ENCODE peak calls at places on chromosomes 12 and 14, in eight cellular contexts. One of them, this sample, is unnamed.

GRCh38 chr14:56126514-56126913 is 8.3 kb downstream of the PELI2 start:
- DNase-seq in mammary epithelial cell: no peak
- DNase-seq in HS-5: no peak
- DNase-seq in kidney glomerular epithelial cell: no peak
- DNase-seq in left ventricle myocardium inferior: no peak
- DNase-seq in right atrium auricular region: no peak
- DNase-seq in CD4-positive, alpha-beta memory T cell: no peak
- DNase-seq in GM12878: no peak
- DNase-seq in this sample: no peak

GRCh38 chr12:93166891-93167307 is 210.8 kb upstream of the NUDT4 start:
- DNase-seq in mammary epithelial cell: no peak
- DNase-seq in HS-5: no peak
- DNase-seq in kidney glomerular epithelial cell: no peak
- DNase-seq in left ventricle myocardium inferior: no peak
- DNase-seq in right atrium auricular region: no peak
- DNase-seq in CD4-positive, alpha-beta memory T cell: no peak
- DNase-seq in GM12878: peak; percentile 83
- DNase-seq in this sample: no peak

GRCh38 chr14:70034257-70034656 is 154.5 kb downstream of the SLC8A3 start:
- DNase-seq in mammary epithelial cell: no peak
- DNase-seq in HS-5: no peak
- DNase-seq in kidney glomerular epithelial cell: no peak
- DNase-seq in left ventricle myocardium inferior: no peak
- DNase-seq in right atrium auricular region: no peak
- DNase-seq in CD4-positive, alpha-beta memory T cell: no peak
- DNase-seq in GM12878: no peak
- DNase-seq in this sample: no peak

GRCh38 chr12:106682594-106683234 is 91.8 kb upstream of the RIC8B start:
- DNase-seq in mammary epithelial cell: peak; percentile 10
- DNase-seq in HS-5: no peak
- DNase-seq in kidney glomerular epithelial cell: peak; percentile 24
- DNase-seq in left ventricle myocardium inferior: no peak
- DNase-seq in right atrium auricular region: no peak
- DNase-seq in CD4-positive, alpha-beta memory T cell: no peak
- DNase-seq in GM12878: no peak
- DNase-seq in this sample: no peak

GRCh38 chr14:65658202-65658601 is 245.7 kb downstream of the FUT8 start:
- DNase-seq in mammary epithelial cell: peak; percentile 59
- DNase-seq in HS-5: peak; percentile 23
- DNase-seq in kidney glomerular epithelial cell: peak; percentile 22
- DNase-seq in left ventricle myocardium inferior: no peak
- DNase-seq in right atrium auricular region: no peak
- DNase-seq in CD4-positive, alpha-beta memory T cell: no peak
- DNase-seq in GM12878: no peak
- DNase-seq in this sample: no peak

GRCh38 chr12:71195338-71195896 is 37.6 kb upstream of the TSPAN8 start:
- DNase-seq in mammary epithelial cell: no peak
- DNase-seq in HS-5: no peak
- DNase-seq in kidney glomerular epithelial cell: no peak
- DNase-seq in left ventricle myocardium inferior: no peak
- DNase-seq in right atrium auricular region: no peak
- DNase-seq in CD4-positive, alpha-beta memory T cell: no peak
- DNase-seq in GM12878: no peak
- DNase-seq in this sample: no peak

GRCh38 chr14:93320489-93320888 is 12.3 kb downstream of the BTBD7 start:
- DNase-seq in mammary epithelial cell: no peak
- DNase-seq in HS-5: no peak
- DNase-seq in kidney glomerular epithelial cell: no peak
- DNase-seq in left ventricle myocardium inferior: no peak
- DNase-seq in right atrium auricular region: no peak
- DNase-seq in CD4-positive, alpha-beta memory T cell: no peak
- DNase-seq in GM12878: no peak
- DNase-seq in this sample: no peak

GRCh38 chr14:85187521-85187920 is 342.4 kb upstream of the FLRT2 start:
- DNase-seq in mammary epithelial cell: peak; percentile 15
- DNase-seq in HS-5: no peak
- DNase-seq in kidney glomerular epithelial cell: no peak
- DNase-seq in left ventricle myocardium inferior: no peak
- DNase-seq in right atrium auricular region: no peak
- DNase-seq in CD4-positive, alpha-beta memory T cell: no peak
- DNase-seq in GM12878: no peak
- DNase-seq in this sample: no peak

GRCh38 chr14:66758031-66758613 is 250.2 kb downstream of the GPHN start:
- DNase-seq in mammary epithelial cell: no peak
- DNase-seq in HS-5: no peak
- DNase-seq in kidney glomerular epithelial cell: no peak
- DNase-seq in left ventricle myocardium inferior: no peak
- DNase-seq in right atrium auricular region: no peak
- DNase-seq in CD4-positive, alpha-beta memory T cell: no peak
- DNase-seq in GM12878: no peak
- DNase-seq in this sample: no peak

GRCh38 chr14:23951590-23952143 is 1.9 kb upstream of the DHRS4 start:
- DNase-seq in mammary epithelial cell: no peak
- DNase-seq in HS-5: no peak
- DNase-seq in kidney glomerular epithelial cell: no peak
- DNase-seq in left ventricle myocardium inferior: no peak
- DNase-seq in right atrium auricular region: no peak
- DNase-seq in CD4-positive, alpha-beta memory T cell: no peak
- DNase-seq in GM12878: no peak
- DNase-seq in this sample: no peak

GRCh38 chr12:94230357-94230905 is 82.1 kb downstream of the PLXNC1 start:
- DNase-seq in mammary epithelial cell: no peak
- DNase-seq in HS-5: no peak
- DNase-seq in kidney glomerular epithelial cell: no peak
- DNase-seq in left ventricle myocardium inferior: no peak
- DNase-seq in right atrium auricular region: no peak
- DNase-seq in CD4-positive, alpha-beta memory T cell: no peak
- DNase-seq in GM12878: peak; percentile 48
- DNase-seq in this sample: no peak

GRCh38 chr12:110819646-110820045 is 27.1 kb upstream of the CCDC63 start:
- DNase-seq in mammary epithelial cell: no peak
- DNase-seq in HS-5: no peak
- DNase-seq in kidney glomerular epithelial cell: no peak
- DNase-seq in left ventricle myocardium inferior: no peak
- DNase-seq in right atrium auricular region: no peak
- DNase-seq in CD4-positive, alpha-beta memory T cell: no peak
- DNase-seq in GM12878: no peak
- DNase-seq in this sample: no peak

GRCh38 chr12:64180951-64181350 is 41.1 kb downstream of the KICS2 start:
- DNase-seq in mammary epithelial cell: peak; percentile 17
- DNase-seq in HS-5: no peak
- DNase-seq in kidney glomerular epithelial cell: peak; percentile 59
- DNase-seq in left ventricle myocardium inferior: no peak
- DNase-seq in right atrium auricular region: peak; percentile 65
- DNase-seq in CD4-positive, alpha-beta memory T cell: no peak
- DNase-seq in GM12878: no peak
- DNase-seq in this sample: no peak

GRCh38 chr12:46124132-46124847 is 133.9 kb upstream of the SCAF11 start:
- DNase-seq in mammary epithelial cell: no peak
- DNase-seq in HS-5: no peak
- DNase-seq in kidney glomerular epithelial cell: peak; percentile 67
- DNase-seq in left ventricle myocardium inferior: no peak
- DNase-seq in right atrium auricular region: no peak
- DNase-seq in CD4-positive, alpha-beta memory T cell: no peak
- DNase-seq in GM12878: no peak
- DNase-seq in this sample: no peak

GRCh38 chr14:91466192-91466591 is 43.9 kb downstream of the PPP4R3A start:
- DNase-seq in mammary epithelial cell: no peak
- DNase-seq in HS-5: no peak
- DNase-seq in kidney glomerular epithelial cell: peak; percentile 52
- DNase-seq in left ventricle myocardium inferior: no peak
- DNase-seq in right atrium auricular region: no peak
- DNase-seq in CD4-positive, alpha-beta memory T cell: no peak
- DNase-seq in GM12878: no peak
- DNase-seq in this sample: no peak

GRCh38 chr12:119183942-119184695 is 5.4 kb downstream of the HSPB8 start:
- DNase-seq in mammary epithelial cell: no peak
- DNase-seq in HS-5: no peak
- DNase-seq in kidney glomerular epithelial cell: no peak
- DNase-seq in left ventricle myocardium inferior: peak; percentile 67
- DNase-seq in right atrium auricular region: no peak
- DNase-seq in CD4-positive, alpha-beta memory T cell: no peak
- DNase-seq in GM12878: no peak
- DNase-seq in this sample: no peak

GRCh38 chr14:24273422-24273998 is 2.1 kb upstream of the RABGGTA start:
- DNase-seq in mammary epithelial cell: peak; percentile 46
- DNase-seq in HS-5: no peak
- DNase-seq in kidney glomerular epithelial cell: peak; percentile 2
- DNase-seq in left ventricle myocardium inferior: no peak
- DNase-seq in right atrium auricular region: no peak
- DNase-seq in CD4-positive, alpha-beta memory T cell: no peak
- DNase-seq in GM12878: no peak
- DNase-seq in this sample: no peak

GRCh38 chr14:32472512-32473472 is 143.7 kb downstream of the AKAP6 start:
- DNase-seq in mammary epithelial cell: peak; percentile 63
- DNase-seq in HS-5: peak; percentile 49
- DNase-seq in kidney glomerular epithelial cell: peak; percentile 74
- DNase-seq in left ventricle myocardium inferior: peak; percentile 39
- DNase-seq in right atrium auricular region: no peak
- DNase-seq in CD4-positive, alpha-beta memory T cell: no peak
- DNase-seq in GM12878: no peak
- DNase-seq in this sample: no peak

GRCh38 chr12:22924391-22924790 is 299.4 kb downstream of the ETNK1 start:
- DNase-seq in mammary epithelial cell: no peak
- DNase-seq in HS-5: no peak
- DNase-seq in kidney glomerular epithelial cell: no peak
- DNase-seq in left ventricle myocardium inferior: no peak
- DNase-seq in right atrium auricular region: no peak
- DNase-seq in CD4-positive, alpha-beta memory T cell: no peak
- DNase-seq in GM12878: no peak
- DNase-seq in this sample: no peak

GRCh38 chr14:51653096-51653814 is 1.5 kb downstream of the FRMD6 start:
- DNase-seq in mammary epithelial cell: peak; percentile 57
- DNase-seq in HS-5: peak; percentile 65
- DNase-seq in kidney glomerular epithelial cell: peak; percentile 69
- DNase-seq in left ventricle myocardium inferior: no peak
- DNase-seq in right atrium auricular region: no peak
- DNase-seq in CD4-positive, alpha-beta memory T cell: no peak
- DNase-seq in GM12878: no peak
- DNase-seq in this sample: no peak

GRCh38 chr12:82555699-82556098 is 131.0 kb upstream of the TMTC2 start:
- DNase-seq in mammary epithelial cell: peak; percentile 11
- DNase-seq in HS-5: no peak
- DNase-seq in kidney glomerular epithelial cell: no peak
- DNase-seq in left ventricle myocardium inferior: no peak
- DNase-seq in right atrium auricular region: no peak
- DNase-seq in CD4-positive, alpha-beta memory T cell: no peak
- DNase-seq in GM12878: no peak
- DNase-seq in this sample: no peak

GRCh38 chr14:61472801-61473376 is 151.5 kb downstream of the PRKCH start:
- DNase-seq in mammary epithelial cell: no peak
- DNase-seq in HS-5: no peak
- DNase-seq in kidney glomerular epithelial cell: no peak
- DNase-seq in left ventricle myocardium inferior: no peak
- DNase-seq in right atrium auricular region: no peak
- DNase-seq in CD4-positive, alpha-beta memory T cell: peak; percentile 61
- DNase-seq in GM12878: no peak
- DNase-seq in this sample: no peak

GRCh38 chr12:41940571-41940970 is 204.1 kb downstream of the GXYLT1 start:
- DNase-seq in mammary epithelial cell: no peak
- DNase-seq in HS-5: no peak
- DNase-seq in kidney glomerular epithelial cell: no peak
- DNase-seq in left ventricle myocardium inferior: no peak
- DNase-seq in right atrium auricular region: no peak
- DNase-seq in CD4-positive, alpha-beta memory T cell: no peak
- DNase-seq in GM12878: no peak
- DNase-seq in this sample: no peak

GRCh38 chr14:72800848-72801370 is 93.0 kb downstream of the DPF3 start:
- DNase-seq in mammary epithelial cell: no peak
- DNase-seq in HS-5: no peak
- DNase-seq in kidney glomerular epithelial cell: no peak
- DNase-seq in left ventricle myocardium inferior: no peak
- DNase-seq in right atrium auricular region: no peak
- DNase-seq in CD4-positive, alpha-beta memory T cell: no peak
- DNase-seq in GM12878: no peak
- DNase-seq in this sample: no peak

This sample was measured in nephron progenitor cell.